ENCODE peak calls at places on chromosomes 4 and X, in eight cellular contexts. One of them, this sample, is unnamed.

GRCh38 chrX:150574824-150575409 is 6.5 kb downstream of the MTM1 start:
- DNase-seq in stomach: no peak
- DNase-seq in activated CD4-positive, alpha-beta T cell treated with anti-CD3 and anti-CD28 coated beads, Interleukin-2, amount 10 ng/mL, durations not matched to agents 24 days and 14 days: peak
- DNase-seq in ecto neural progenitor cell: no peak
- DNase-seq in pons: no peak
- DNase-seq in M059J: no peak
- DNase-seq in natural killer cell treated with Interleukin-12 subunit alpha and Interleukin-12 subunit beta and Interleukin-15 and Interleukin-18, amount 100 ng/mL, for 72 hours: no peak
- DNase-seq in thoracic aorta: no peak
- DNase-seq in this sample: no peak

GRCh38 chr4:10783351-10783750 is 98.8 kb upstream of the CLNK start:
- DNase-seq in pons: no peak
- DNase-seq in ecto neural progenitor cell: no peak
- DNase-seq in natural killer cell treated with Interleukin-12 subunit alpha and Interleukin-12 subunit beta and Interleukin-15 and Interleukin-18, amount 100 ng/mL, for 72 hours: no peak
- DNase-seq in stomach: no peak
- DNase-seq in M059J: peak
- DNase-seq in activated CD4-positive, alpha-beta T cell treated with anti-CD3 and anti-CD28 coated beads, Interleukin-2, amount 10 ng/mL, durations not matched to agents 24 days and 14 days: no peak
- DNase-seq in thoracic aorta: no peak
- DNase-seq in this sample: peak

GRCh38 chr4:31539279-31540074 is 819.3 kb downstream of the PCDH7 start:
- DNase-seq in activated CD4-positive, alpha-beta T cell treated with anti-CD3 and anti-CD28 coated beads, Interleukin-2, amount 10 ng/mL, durations not matched to agents 24 days and 14 days: no peak
- DNase-seq in M059J: no peak
- DNase-seq in natural killer cell treated with Interleukin-12 subunit alpha and Interleukin-12 subunit beta and Interleukin-15 and Interleukin-18, amount 100 ng/mL, for 72 hours: no peak
- DNase-seq in pons: peak
- DNase-seq in ecto neural progenitor cell: no peak
- DNase-seq in thoracic aorta: no peak
- DNase-seq in stomach: no peak
- DNase-seq in this sample: no peak

GRCh38 chr4:22573198-22573597 is 57.3 kb upstream of the ADGRA3 start:
- DNase-seq in stomach: peak
- DNase-seq in natural killer cell treated with Interleukin-12 subunit alpha and Interleukin-12 subunit beta and Interleukin-15 and Interleukin-18, amount 100 ng/mL, for 72 hours: no peak
- DNase-seq in ecto neural progenitor cell: no peak
- DNase-seq in M059J: peak
- DNase-seq in pons: peak
- DNase-seq in thoracic aorta: no peak
- DNase-seq in activated CD4-positive, alpha-beta T cell treated with anti-CD3 and anti-CD28 coated beads, Interleukin-2, amount 10 ng/mL, durations not matched to agents 24 days and 14 days: no peak
- DNase-seq in this sample: peak

GRCh38 chrX:145817666-145818521 is at the start of gene SLITRK2:
- DNase-seq in pons: no peak
- DNase-seq in activated CD4-positive, alpha-beta T cell treated with anti-CD3 and anti-CD28 coated beads, Interleukin-2, amount 10 ng/mL, durations not matched to agents 24 days and 14 days: no peak
- DNase-seq in stomach: no peak
- DNase-seq in natural killer cell treated with Interleukin-12 subunit alpha and Interleukin-12 subunit beta and Interleukin-15 and Interleukin-18, amount 100 ng/mL, for 72 hours: no peak
- DNase-seq in thoracic aorta: no peak
- DNase-seq in M059J: no peak
- DNase-seq in ecto neural progenitor cell: peak
- DNase-seq in this sample: peak

GRCh38 chrX:128699716-128700285 is 647.6 kb upstream of the ACTRT1 start:
- DNase-seq in pons: no peak
- DNase-seq in ecto neural progenitor cell: no peak
- DNase-seq in stomach: no peak
- DNase-seq in activated CD4-positive, alpha-beta T cell treated with anti-CD3 and anti-CD28 coated beads, Interleukin-2, amount 10 ng/mL, durations not matched to agents 24 days and 14 days: no peak
- DNase-seq in thoracic aorta: no peak
- DNase-seq in natural killer cell treated with Interleukin-12 subunit alpha and Interleukin-12 subunit beta and Interleukin-15 and Interleukin-18, amount 100 ng/mL, for 72 hours: no peak
- DNase-seq in M059J: no peak
- DNase-seq in this sample: no peak

GRCh38 chrX:45322820-45323219 is 122.1 kb upstream of the DIPK2B start:
- DNase-seq in activated CD4-positive, alpha-beta T cell treated with anti-CD3 and anti-CD28 coated beads, Interleukin-2, amount 10 ng/mL, durations not matched to agents 24 days and 14 days: no peak
- DNase-seq in thoracic aorta: no peak
- DNase-seq in stomach: no peak
- DNase-seq in ecto neural progenitor cell: no peak
- DNase-seq in pons: no peak
- DNase-seq in M059J: peak
- DNase-seq in natural killer cell treated with Interleukin-12 subunit alpha and Interleukin-12 subunit beta and Interleukin-15 and Interleukin-18, amount 100 ng/mL, for 72 hours: no peak
- DNase-seq in this sample: peak

GRCh38 chr4:149790172-149790907 is 25.3 kb downstream of the IQCM start:
- DNase-seq in stomach: no peak
- DNase-seq in thoracic aorta: no peak
- DNase-seq in natural killer cell treated with Interleukin-12 subunit alpha and Interleukin-12 subunit beta and Interleukin-15 and Interleukin-18, amount 100 ng/mL, for 72 hours: no peak
- DNase-seq in ecto neural progenitor cell: no peak
- DNase-seq in M059J: peak
- DNase-seq in pons: no peak
- DNase-seq in activated CD4-positive, alpha-beta T cell treated with anti-CD3 and anti-CD28 coated beads, Interleukin-2, amount 10 ng/mL, durations not matched to agents 24 days and 14 days: no peak
- DNase-seq in this sample: no peak

GRCh38 chr4:174005422-174005821 is 278.0 kb downstream of the FBXO8 start:
- DNase-seq in activated CD4-positive, alpha-beta T cell treated with anti-CD3 and anti-CD28 coated beads, Interleukin-2, amount 10 ng/mL, durations not matched to agents 24 days and 14 days: no peak
- DNase-seq in natural killer cell treated with Interleukin-12 subunit alpha and Interleukin-12 subunit beta and Interleukin-15 and Interleukin-18, amount 100 ng/mL, for 72 hours: no peak
- DNase-seq in thoracic aorta: no peak
- DNase-seq in pons: no peak
- DNase-seq in ecto neural progenitor cell: no peak
- DNase-seq in M059J: no peak
- DNase-seq in stomach: no peak
- DNase-seq in this sample: no peak

GRCh38 chr4:84032372-84032771 is 466.7 kb downstream of the NKX6-1 start:
- DNase-seq in pons: no peak
- DNase-seq in thoracic aorta: no peak
- DNase-seq in activated CD4-positive, alpha-beta T cell treated with anti-CD3 and anti-CD28 coated beads, Interleukin-2, amount 10 ng/mL, durations not matched to agents 24 days and 14 days: peak
- DNase-seq in stomach: no peak
- DNase-seq in natural killer cell treated with Interleukin-12 subunit alpha and Interleukin-12 subunit beta and Interleukin-15 and Interleukin-18, amount 100 ng/mL, for 72 hours: no peak
- DNase-seq in ecto neural progenitor cell: no peak
- DNase-seq in M059J: no peak
- DNase-seq in this sample: no peak

GRCh38 chr4:132334081-132334480 is 815.0 kb upstream of the PCDH10 start:
- DNase-seq in ecto neural progenitor cell: no peak
- DNase-seq in thoracic aorta: no peak
- DNase-seq in stomach: no peak
- DNase-seq in natural killer cell treated with Interleukin-12 subunit alpha and Interleukin-12 subunit beta and Interleukin-15 and Interleukin-18, amount 100 ng/mL, for 72 hours: no peak
- DNase-seq in activated CD4-positive, alpha-beta T cell treated with anti-CD3 and anti-CD28 coated beads, Interleukin-2, amount 10 ng/mL, durations not matched to agents 24 days and 14 days: no peak
- DNase-seq in M059J: no peak
- DNase-seq in pons: no peak
- DNase-seq in this sample: no peak

GRCh38 chr4:1156069-1156468 is 16.3 kb downstream of the SPON2 start:
- DNase-seq in activated CD4-positive, alpha-beta T cell treated with anti-CD3 and anti-CD28 coated beads, Interleukin-2, amount 10 ng/mL, durations not matched to agents 24 days and 14 days: no peak
- DNase-seq in stomach: no peak
- DNase-seq in pons: no peak
- DNase-seq in natural killer cell treated with Interleukin-12 subunit alpha and Interleukin-12 subunit beta and Interleukin-15 and Interleukin-18, amount 100 ng/mL, for 72 hours: no peak
- DNase-seq in ecto neural progenitor cell: no peak
- DNase-seq in thoracic aorta: no peak
- DNase-seq in M059J: no peak
- DNase-seq in this sample: no peak

GRCh38 chr4:152348670-152349069 is 187.2 kb downstream of the FBXW7 start:
- DNase-seq in stomach: no peak
- DNase-seq in activated CD4-positive, alpha-beta T cell treated with anti-CD3 and anti-CD28 coated beads, Interleukin-2, amount 10 ng/mL, durations not matched to agents 24 days and 14 days: peak
- DNase-seq in pons: peak
- DNase-seq in natural killer cell treated with Interleukin-12 subunit alpha and Interleukin-12 subunit beta and Interleukin-15 and Interleukin-18, amount 100 ng/mL, for 72 hours: no peak
- DNase-seq in thoracic aorta: no peak
- DNase-seq in M059J: peak
- DNase-seq in ecto neural progenitor cell: no peak
- DNase-seq in this sample: no peak

GRCh38 chrX:140917354-140918115 is 84.9 kb upstream of the SPANXB1 start:
- DNase-seq in activated CD4-positive, alpha-beta T cell treated with anti-CD3 and anti-CD28 coated beads, Interleukin-2, amount 10 ng/mL, durations not matched to agents 24 days and 14 days: peak
- DNase-seq in pons: no peak
- DNase-seq in ecto neural progenitor cell: no peak
- DNase-seq in thoracic aorta: no peak
- DNase-seq in stomach: no peak
- DNase-seq in M059J: no peak
- DNase-seq in natural killer cell treated with Interleukin-12 subunit alpha and Interleukin-12 subunit beta and Interleukin-15 and Interleukin-18, amount 100 ng/mL, for 72 hours: no peak
- DNase-seq in this sample: no peak

This sample was measured in kidney tubule cell.